ENCODE peak calls at places on chromosomes 1 and 21, in seven cellular contexts. One of them, this sample, is unnamed.

GRCh38 chr1:220093361-220094015 is 444 bp upstream of the IARS2 start:
- DNase-seq in esophagus squamous epithelium: no peak
- DNase-seq in AG04450: no peak
- DNase-seq in left lung: no peak
- DNase-seq in neural crest cell: no peak
- DNase-seq in HCT116: no peak
- DNase-seq in endodermal cell: no peak
- DNase-seq in this sample: no peak

GRCh38 chr1:41890841-41891311 is 27.8 kb downstream of the HIVEP3 start:
- DNase-seq in esophagus squamous epithelium: no peak
- DNase-seq in AG04450: no peak
- DNase-seq in left lung: no peak
- DNase-seq in neural crest cell: no peak
- DNase-seq in HCT116: no peak
- DNase-seq in endodermal cell: no peak
- DNase-seq in this sample: no peak

GRCh38 chr1:109823543-109824348 is 60.0 kb upstream of the EPS8L3 start:
- DNase-seq in esophagus squamous epithelium: no peak
- DNase-seq in AG04450: no peak
- DNase-seq in left lung: peak; percentile 52
- DNase-seq in neural crest cell: no peak
- DNase-seq in HCT116: no peak
- DNase-seq in endodermal cell: peak; percentile 64
- DNase-seq in this sample: no peak

GRCh38 chr1:205610036-205610435 is 21.8 kb downstream of the ELK4 start:
- DNase-seq in esophagus squamous epithelium: no peak
- DNase-seq in AG04450: no peak
- DNase-seq in left lung: no peak
- DNase-seq in neural crest cell: no peak
- DNase-seq in HCT116: no peak
- DNase-seq in endodermal cell: no peak
- DNase-seq in this sample: no peak

GRCh38 chr1:94986783-94987182 is 59.9 kb upstream of the CNN3 start:
- DNase-seq in esophagus squamous epithelium: no peak
- DNase-seq in AG04450: no peak
- DNase-seq in left lung: no peak
- DNase-seq in neural crest cell: no peak
- DNase-seq in HCT116: no peak
- DNase-seq in endodermal cell: no peak
- DNase-seq in this sample: no peak

GRCh38 chr21:42614391-42614790 is 39.0 kb upstream of the PDE9A start:
- DNase-seq in esophagus squamous epithelium: no peak
- DNase-seq in AG04450: no peak
- DNase-seq in left lung: no peak
- DNase-seq in neural crest cell: no peak
- DNase-seq in HCT116: no peak
- DNase-seq in endodermal cell: no peak
- DNase-seq in this sample: no peak

GRCh38 chr1:119917304-119918055 is 21.2 kb upstream of the ADAM30 start:
- DNase-seq in esophagus squamous epithelium: no peak
- DNase-seq in AG04450: no peak
- DNase-seq in left lung: no peak
- DNase-seq in neural crest cell: no peak
- DNase-seq in HCT116: no peak
- DNase-seq in endodermal cell: no peak
- DNase-seq in this sample: no peak

GRCh38 chr1:110067957-110068645 is 2.4 kb downstream of the ALX3 start:
- DNase-seq in esophagus squamous epithelium: no peak
- DNase-seq in AG04450: no peak
- DNase-seq in left lung: no peak
- DNase-seq in neural crest cell: peak; percentile 33
- DNase-seq in HCT116: no peak
- DNase-seq in endodermal cell: peak; percentile 84
- DNase-seq in this sample: peak; percentile 44

GRCh38 chr1:199178646-199179045 is 539.8 kb downstream of the PTPRC start:
- DNase-seq in esophagus squamous epithelium: no peak
- DNase-seq in AG04450: no peak
- DNase-seq in left lung: no peak
- DNase-seq in neural crest cell: no peak
- DNase-seq in HCT116: no peak
- DNase-seq in endodermal cell: no peak
- DNase-seq in this sample: no peak

GRCh38 chr1:223001653-223002634 is 141.1 kb downstream of the TLR5 start:
- DNase-seq in esophagus squamous epithelium: no peak
- DNase-seq in AG04450: no peak
- DNase-seq in left lung: no peak
- DNase-seq in neural crest cell: no peak
- DNase-seq in HCT116: no peak
- DNase-seq in endodermal cell: peak; percentile 63
- DNase-seq in this sample: no peak

GRCh38 chr1:16187748-16188401 is 24.6 kb downstream of the ARHGEF19 start:
- DNase-seq in esophagus squamous epithelium: no peak
- DNase-seq in AG04450: peak; percentile 58
- DNase-seq in left lung: peak; percentile 72
- DNase-seq in neural crest cell: peak; percentile 76
- DNase-seq in HCT116: no peak
- DNase-seq in endodermal cell: peak; percentile 93
- DNase-seq in this sample: peak; percentile 87

GRCh38 chr1:155859881-155860841 is 794 bp downstream of the SYT11 start:
- DNase-seq in esophagus squamous epithelium: peak; percentile 4
- DNase-seq in AG04450: peak; percentile 74
- DNase-seq in left lung: peak; percentile 81
- DNase-seq in neural crest cell: peak; percentile 50
- DNase-seq in HCT116: no peak
- DNase-seq in endodermal cell: no peak
- DNase-seq in this sample: peak; percentile 76

GRCh38 chr1:19034721-19035120 is 78.2 kb upstream of the IFFO2 start:
- DNase-seq in esophagus squamous epithelium: no peak
- DNase-seq in AG04450: no peak
- DNase-seq in left lung: no peak
- DNase-seq in neural crest cell: no peak
- DNase-seq in HCT116: no peak
- DNase-seq in endodermal cell: no peak
- DNase-seq in this sample: no peak

GRCh38 chr1:19033926-19034680 is 77.6 kb upstream of the IFFO2 start:
- DNase-seq in esophagus squamous epithelium: no peak
- DNase-seq in AG04450: no peak
- DNase-seq in left lung: no peak
- DNase-seq in neural crest cell: no peak
- DNase-seq in HCT116: no peak
- DNase-seq in endodermal cell: peak; percentile 60
- DNase-seq in this sample: no peak

GRCh38 chr1:19032413-19032695 is 75.9 kb upstream of the IFFO2 start:
- DNase-seq in esophagus squamous epithelium: no peak
- DNase-seq in AG04450: no peak
- DNase-seq in left lung: no peak
- DNase-seq in neural crest cell: no peak
- DNase-seq in HCT116: no peak
- DNase-seq in endodermal cell: no peak
- DNase-seq in this sample: no peak

GRCh38 chr1:19033516-19033840 is 77.0 kb upstream of the IFFO2 start:
- DNase-seq in esophagus squamous epithelium: no peak
- DNase-seq in AG04450: no peak
- DNase-seq in left lung: no peak
- DNase-seq in neural crest cell: no peak
- DNase-seq in HCT116: no peak
- DNase-seq in endodermal cell: peak; percentile 41
- DNase-seq in this sample: no peak

DNA sequence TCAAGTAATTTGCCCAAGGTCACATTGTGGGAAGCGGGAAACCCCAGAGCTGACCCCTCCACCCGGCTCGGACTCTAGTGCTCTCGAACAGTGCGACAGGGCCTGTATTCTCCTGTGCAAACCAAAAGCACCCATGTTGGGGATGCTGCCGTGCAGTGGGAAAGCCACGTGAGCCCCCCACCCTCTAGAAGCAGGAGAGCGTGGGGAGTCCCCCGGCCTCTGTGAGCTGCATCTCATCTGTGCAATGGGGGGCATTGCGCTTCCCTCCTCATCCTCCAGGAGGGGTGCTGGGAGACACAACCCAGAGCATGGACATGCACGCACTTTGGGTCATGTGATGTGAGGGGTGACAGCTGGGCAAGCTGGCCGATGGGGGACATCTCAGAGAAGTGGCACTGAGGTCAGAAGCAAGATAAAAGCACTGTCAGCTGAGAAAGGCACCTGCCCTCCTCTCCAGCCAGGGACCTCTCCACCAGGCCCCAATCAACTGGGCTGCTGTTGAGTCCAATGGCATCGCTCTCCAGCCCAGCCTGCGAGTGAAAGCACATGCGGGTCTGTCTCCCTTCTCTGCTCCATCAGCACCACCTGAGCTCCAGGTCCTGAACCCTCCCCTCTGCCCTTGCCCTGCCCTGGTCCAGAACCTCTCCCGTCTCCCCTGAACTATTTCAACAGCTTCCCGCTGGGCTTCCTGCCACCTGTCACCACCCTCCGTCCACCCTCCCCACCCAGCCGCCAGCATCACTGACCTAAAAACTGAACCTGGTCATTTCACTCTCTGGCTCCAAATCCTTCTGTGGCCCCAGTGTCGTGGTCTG is 76.4 kb upstream of the IFFO2 start:
- DNase-seq in esophagus squamous epithelium: no peak
- DNase-seq in AG04450: no peak
- DNase-seq in left lung: no peak
- DNase-seq in neural crest cell: no peak
- DNase-seq in HCT116: no peak
- DNase-seq in endodermal cell: peak; percentile 54
- DNase-seq in this sample: no peak
- TF ChIP-seq CTCF in esophagus squamous epithelium: no peak
- TF ChIP-seq CTCF in AG04450: no peak
- TF ChIP-seq CTCF in left lung: no peak
- TF ChIP-seq CTCF in neural crest cell: no peak
- TF ChIP-seq CTCF in HCT116: no peak
- TF ChIP-seq CTCF in endodermal cell: peak; percentile 30
- TF ChIP-seq CTCF in this sample: no peak

GRCh38 chr1:148333875-148334338 is 149.2 kb downstream of the PPIAL4G start:
- DNase-seq in esophagus squamous epithelium: no peak
- DNase-seq in AG04450: no peak
- DNase-seq in left lung: no peak
- DNase-seq in neural crest cell: no peak
- DNase-seq in HCT116: no peak
- DNase-seq in endodermal cell: peak; percentile 84
- DNase-seq in this sample: no peak

GRCh38 chr1:148334339-148335130 is 148.6 kb downstream of the PPIAL4G start:
- DNase-seq in esophagus squamous epithelium: no peak
- DNase-seq in AG04450: peak; percentile 33
- DNase-seq in left lung: peak; percentile 92
- DNase-seq in neural crest cell: peak; percentile 68
- DNase-seq in HCT116: peak; percentile 98
- DNase-seq in endodermal cell: peak; percentile 96
- DNase-seq in this sample: peak; percentile 71

DNA sequence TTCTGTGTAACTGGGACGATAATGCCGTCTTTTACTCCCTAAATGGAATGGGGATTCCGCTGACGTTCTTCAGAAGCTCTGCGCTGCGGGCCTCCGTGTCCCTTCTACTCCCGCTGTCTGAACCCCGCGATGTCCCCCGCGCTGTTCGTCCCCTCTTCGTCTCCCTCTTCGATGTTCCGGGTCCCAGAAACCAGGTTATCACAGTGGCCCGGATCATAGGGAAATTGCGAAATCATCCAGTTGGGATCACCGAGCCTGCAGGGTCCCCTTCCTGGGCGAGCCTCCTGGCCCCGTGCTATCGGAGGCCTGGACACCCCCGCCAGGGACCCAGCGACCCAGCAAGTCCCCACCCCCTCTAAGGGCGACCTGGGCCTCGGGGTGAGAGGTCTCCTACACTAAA is 154.2 kb downstream of the PPIAL4G start:
- DNase-seq in esophagus squamous epithelium: no peak
- DNase-seq in AG04450: no peak
- DNase-seq in left lung: no peak
- DNase-seq in neural crest cell: no peak
- DNase-seq in HCT116: no peak
- DNase-seq in endodermal cell: no peak
- DNase-seq in this sample: no peak
- TF ChIP-seq CTCF in esophagus squamous epithelium: no peak
- TF ChIP-seq CTCF in AG04450: no peak
- TF ChIP-seq CTCF in left lung: no peak
- TF ChIP-seq CTCF in neural crest cell: no peak
- TF ChIP-seq CTCF in HCT116: no peak
- TF ChIP-seq CTCF in endodermal cell: no peak
- TF ChIP-seq CTCF in this sample: no peak

DNA sequence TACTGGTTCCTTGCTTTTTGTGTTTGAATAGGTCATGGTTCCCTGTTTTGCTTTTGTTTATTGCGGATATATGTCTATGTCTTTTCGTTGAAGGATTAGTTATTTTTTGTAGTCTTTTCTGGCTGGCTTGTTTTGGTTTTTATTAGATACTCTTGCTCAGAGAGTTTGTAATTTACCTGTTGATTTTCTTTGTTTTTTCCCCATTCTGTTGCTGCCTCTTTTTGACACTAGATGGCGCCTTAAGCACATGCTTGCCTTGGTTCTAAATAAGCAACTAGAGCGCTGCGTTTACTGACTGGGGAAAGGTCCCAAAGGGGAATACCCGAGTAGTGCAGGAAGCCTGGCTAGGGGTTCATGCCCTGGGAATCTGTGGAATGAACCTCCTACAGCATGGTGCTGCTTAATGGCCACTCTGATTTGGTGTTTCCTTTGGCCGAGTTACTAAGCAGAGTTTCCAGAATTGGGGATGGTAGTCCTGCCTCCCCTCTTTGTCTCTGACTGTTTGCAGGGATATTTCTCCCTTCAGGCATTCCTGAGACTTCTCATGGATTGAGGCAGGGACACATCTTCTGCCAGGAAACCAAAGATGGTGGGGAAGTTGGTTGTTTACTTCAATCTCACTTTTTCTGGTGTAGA is 143.2 kb downstream of the PTPRU start:
- DNase-seq in esophagus squamous epithelium: no peak
- DNase-seq in AG04450: no peak
- DNase-seq in left lung: no peak
- DNase-seq in neural crest cell: peak; percentile 11
- DNase-seq in HCT116: peak; percentile 72
- DNase-seq in endodermal cell: peak; percentile 81
- DNase-seq in this sample: no peak
- TF ChIP-seq CTCF in esophagus squamous epithelium: peak; percentile 25
- TF ChIP-seq CTCF in AG04450: peak; percentile 49
- TF ChIP-seq CTCF in left lung: peak; percentile 28
- TF ChIP-seq CTCF in neural crest cell: peak; percentile 77
- TF ChIP-seq CTCF in HCT116: peak; percentile 99
- TF ChIP-seq CTCF in endodermal cell: peak; percentile 94
- TF ChIP-seq CTCF in this sample: peak; percentile 82

DNA sequence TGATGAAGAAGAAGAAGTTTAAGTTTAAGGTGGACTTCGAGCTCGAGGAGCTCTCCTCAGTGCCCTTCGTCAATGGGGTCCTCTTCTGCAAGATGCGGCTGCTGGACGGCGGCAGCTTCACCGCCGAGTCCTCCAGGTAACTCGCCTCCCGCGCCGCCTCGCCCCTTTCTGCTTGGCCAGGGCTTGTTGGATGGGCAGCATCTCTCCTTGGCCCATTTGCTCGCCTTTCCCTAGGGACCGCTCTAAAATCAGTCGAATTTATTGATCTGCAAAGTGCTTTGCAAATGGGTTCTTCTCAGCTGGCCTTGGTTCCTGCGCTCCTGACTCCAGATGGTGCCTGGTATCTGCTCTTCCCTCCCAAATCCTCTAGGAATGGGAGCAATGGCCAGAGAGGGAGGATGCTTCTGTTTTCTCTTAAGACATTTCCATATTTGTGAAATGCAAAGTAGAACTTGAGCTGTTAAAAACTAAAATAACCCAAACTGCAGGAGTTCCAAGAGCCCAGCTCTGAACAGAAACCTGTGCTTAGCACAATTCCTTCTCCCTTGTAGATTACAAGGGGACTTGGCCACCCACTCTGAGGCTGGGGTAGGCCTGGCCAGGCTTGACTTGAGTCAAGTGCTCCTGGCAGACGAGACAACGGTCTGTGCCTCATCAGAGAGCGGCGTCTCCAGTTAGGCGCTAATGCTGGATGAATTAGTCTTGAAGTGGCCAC is 687 bp downstream of the EEIG2 start:
- DNase-seq in esophagus squamous epithelium: peak; percentile 11
- DNase-seq in AG04450: no peak
- DNase-seq in left lung: peak; percentile 69
- DNase-seq in neural crest cell: peak; percentile 32
- DNase-seq in HCT116: peak; percentile 70
- DNase-seq in endodermal cell: peak; percentile 85
- DNase-seq in this sample: peak; percentile 47
- TF ChIP-seq CTCF in esophagus squamous epithelium: no peak
- TF ChIP-seq CTCF in AG04450: peak; percentile 16
- TF ChIP-seq CTCF in left lung: no peak
- TF ChIP-seq CTCF in neural crest cell: no peak
- TF ChIP-seq CTCF in HCT116: no peak
- TF ChIP-seq CTCF in endodermal cell: peak; percentile 33
- TF ChIP-seq CTCF in this sample: no peak

This sample was measured in endothelial cell.